ENCODE peak calls at places on chromosomes 2 and 18, in nine cellular contexts. K is OCI-LY7; A is dermis microvascular lymphatic vessel endothelial cell; V is T-helper 2 cell; B is stimulated activated CD4-positive, alpha-beta T cell treated with anti-CD3 and anti-CD28 coated beads, Interleukin-1b, Interleukin-23, amount 100 ng/mL, for 24 hours; Z is NCI-H1694 treated with DMSO at 0.1 percent for 48 hours; P is tibial nerve; G is NCI-H1436; W is left lung. O is an unnamed sample.

GRCh38 chr2:215970425-215970824 is 42.9 kb downstream of the MREG start:
- DNase-seq in K (no peak), W (no peak), V (no peak), B (no peak), A (no peak), Z (no peak), G (no peak), P (no peak), O (no peak)

GRCh38 chr18:37598966-37599896 is 33.6 kb upstream of the CELF4 start:
- DNase-seq in K (no peak), A (no peak), W (no peak), V (no peak), B (no peak), Z (no peak), P (no peak), G (no peak), O (no peak)

GRCh38 chr2:162153608-162154224 is 1.7 kb upstream of the GCG start:
- DNase-seq in G (peak), P (peak), B (peak), W (peak), Z (peak), V (no peak), A (peak), K (peak), O (no peak)

GRCh38 chr2:46893231-46893943 is 22.2 kb downstream of the MCFD2 start:
- DNase-seq in V (no peak), P (no peak), G (no peak), W (no peak), B (no peak), K (no peak), Z (no peak), A (no peak), O (no peak)

GRCh38 chr2:105889046-105889445 is 144.3 kb downstream of the NCK2 start:
- DNase-seq in Z (no peak), B (no peak), G (no peak), A (no peak), V (no peak), P (no peak), W (no peak), K (no peak), O (no peak)

GRCh38 chr2:215034154-215034553 is 104.3 kb downstream of the ABCA12 start:
- DNase-seq in K (no peak), A (no peak), G (no peak), B (no peak), Z (no peak), V (no peak), W (no peak), P (no peak), O (no peak)

GRCh38 chr2:175836361-175836760 is 165.7 kb downstream of the LNPK start:
- DNase-seq in P (no peak), W (no peak), A (no peak), K (no peak), G (no peak), V (no peak), B (no peak), Z (no peak), O (no peak)

GRCh38 chr2:44768438-44769236 is 172.9 kb upstream of the SIX3 start:
- DNase-seq in P (no peak), W (no peak), K (no peak), A (no peak), G (no peak), V (no peak), Z (no peak), B (no peak), O (no peak)

GRCh38 chr2:202529389-202529788 is 105.4 kb upstream of the FAM117B start:
- DNase-seq in B (no peak), Z (no peak), V (no peak), W (no peak), G (no peak), A (peak), K (no peak), P (no peak), O (no peak)

GRCh38 chr2:15943914-15944313 is 3.6 kb downstream of the MYCN start:
- DNase-seq in G (no peak), V (no peak), A (peak), B (no peak), W (no peak), Z (peak), P (peak), K (no peak), O (no peak)

GRCh38 chr2:128362889-128363228 is 44.2 kb upstream of the HS6ST1 start:
- DNase-seq in V (no peak), K (no peak), W (no peak), G (no peak), P (no peak), Z (no peak), A (no peak), B (no peak), O (no peak)

GRCh38 chr2:142944264-142944663 is 66.8 kb downstream of the KYNU start:
- DNase-seq in K (no peak), V (no peak), B (no peak), Z (no peak), A (peak), G (no peak), W (no peak), P (no peak), O (no peak)

GRCh38 chr2:143251680-143252079 is 122.5 kb downstream of the ARHGAP15 start:
- DNase-seq in G (no peak), W (no peak), A (no peak), Z (no peak), K (no peak), V (no peak), P (no peak), B (no peak), O (no peak)

GRCh38 chr2:24492283-24493272 is 1.5 kb downstream of the NCOA1 start:
- DNase-seq in G (no peak), K (no peak), Z (no peak), V (no peak), P (peak), A (peak), B (no peak), W (no peak), O (no peak)

GRCh38 chr2:16656087-16656486 is 9.5 kb downstream of the CYRIA start:
- DNase-seq in A (no peak), W (no peak), V (no peak), P (no peak), K (no peak), B (no peak), G (no peak), Z (no peak), O (no peak)